ENCODE peak calls at places on chromosomes 5 and 9, in nine cellular contexts. N, H, Q, X, D, R, P, Y and L are unnamed samples. For H3K36me3, the result is how much of the 10 kb centered on the place peaks cover.

GRCh38 chr5:150918613-150919012 is 13.8 kb upstream of the ZNF300 start:
- DNase-seq in Q (no peak), Y (no peak), D (no peak), X (no peak), N (no peak), P (peak), R (no peak), H (no peak), L (no peak)

GRCh38 chr9:134606951-134607733 is 34.5 kb upstream of the COL5A1 start:
- DNase-seq in N (peak), Q (no peak), P (peak), R (peak), H (peak), X (no peak), Y (peak), D (no peak), L (no peak)

GRCh38 chr5:164184158-164184557 is 678.7 kb downstream of the MAT2B start:
- DNase-seq in R (no peak), X (no peak), H (no peak), D (peak), P (no peak), Y (no peak), Q (no peak), N (no peak), L (no peak)

GRCh38 chr5:142871880-142872200 is 101.7 kb downstream of the ARHGAP26 start:
- DNase-seq in N (no peak), Q (no peak), X (no peak), H (peak), P (no peak), R (no peak), D (no peak), Y (no peak), L (no peak)

GRCh38 chr9:75939712-75940111 is 49.2 kb downstream of the PCSK5 start:
- DNase-seq in Y (no peak), N (no peak), D (no peak), H (no peak), P (no peak), X (no peak), Q (no peak), R (no peak), L (no peak)

GRCh38 chr9:128361296-128361980 is 9.7 kb upstream of the URM1 start:
- DNase-seq in N (peak), H (no peak), Q (no peak), Y (no peak), X (no peak), P (no peak), D (no peak), R (no peak), L (no peak)

GRCh38 chr5:87410941-87411340 is 1.8 kb downstream of the CCNH start:
- DNase-seq in Q (no peak), P (peak), H (no peak), N (no peak), R (no peak), Y (no peak), D (no peak), X (no peak), L (no peak)

GRCh38 chr9:132506907-132507669 is 75.3 kb upstream of the BARHL1 start:
- DNase-seq in R (no peak), H (no peak), N (no peak), P (no peak), D (no peak), Q (no peak), X (no peak), Y (no peak), L (no peak)

GRCh38 chr9:22050924-22051323 is 41.8 kb upstream of the CDKN2B start:
- DNase-seq in Y (no peak), X (no peak), Q (no peak), N (no peak), H (no peak), R (no peak), D (no peak), P (no peak), L (no peak)

GRCh38 chr5:38466444-38467189 is 89.8 kb downstream of the LIFR start:
- DNase-seq in X (no peak), Y (no peak), N (peak), D (no peak), Q (peak), R (no peak), P (no peak), H (peak), L (peak)

GRCh38 chr9:85392270-85392669 is 349.5 kb downstream of the AGTPBP1 start:
- DNase-seq in Y (no peak), N (no peak), D (no peak), Q (no peak), H (no peak), P (peak), R (no peak), X (no peak), L (no peak)

GRCh38 chr5:83029912-83030311 is 47.3 kb downstream of the TMEM167A start:
- DNase-seq in Y (no peak), X (no peak), H (no peak), D (no peak), R (no peak), Q (no peak), P (peak), N (no peak), L (no peak)

GRCh38 chr5:5209101-5209500 is 69.0 kb downstream of the ADAMTS16 start:
- DNase-seq in R (no peak), N (no peak), X (peak), Q (no peak), D (no peak), Y (no peak), P (peak), H (no peak), L (no peak)

GRCh38 chr9:112075009-112075378 is 100.1 kb downstream of the SUSD1 start:
- DNase-seq in P (no peak), Q (no peak), N (no peak), X (no peak), H (no peak), D (no peak), R (no peak), Y (no peak), L (no peak)

GRCh38 chr5:81949479-81949878 is 22.3 kb upstream of the ATG10 start:
- DNase-seq in H (no peak), R (no peak), Y (no peak), D (no peak), Q (no peak), P (peak), X (no peak), N (no peak), L (no peak)

GRCh38 chr5:10046681-10047080 is 203.0 kb downstream of the ATPSCKMT start:
- DNase-seq in D (no peak), X (no peak), P (no peak), R (no peak), H (no peak), Y (peak), Q (no peak), N (no peak), L (no peak)

GRCh38 chr5:39164016-39164415 is 55.3 kb downstream of the FYB1 start:
- DNase-seq in N (no peak), D (no peak), X (no peak), H (no peak), Q (no peak), R (no peak), Y (no peak), P (no peak), L (no peak)

GRCh38 chr9:101562966-101563365 is 29.3 kb downstream of the RNF20 start:
- DNase-seq in D (no peak), R (no peak), H (no peak), Y (no peak), X (no peak), Q (no peak), N (no peak), P (no peak), L (no peak)

GRCh38 chr9:76521906-76522305 is 62.9 kb downstream of the GCNT1 start:
- DNase-seq in X (no peak), Q (no peak), P (no peak), H (no peak), N (no peak), R (no peak), D (no peak), Y (no peak), L (no peak)

GRCh38 chr5:88269222-88269771 is 652 bp upstream of the TMEM161B start:
- DNase-seq in P (peak), D (peak), Y (no peak), H (no peak), X (peak), Q (no peak), N (peak), R (peak), L (no peak)

GRCh38 chr9:109164040-109164439 is 3.0 kb downstream of the FRRS1L start:
- DNase-seq in H (no peak), Q (no peak), Y (no peak), N (no peak), R (no peak), P (no peak), D (no peak), X (no peak), L (no peak)

GRCh38 chr9:124079176-124079925 is 67.8 kb downstream of the LHX2 start:
- DNase-seq in H (no peak), Q (no peak), N (no peak), X (no peak), D (no peak), Y (peak), P (peak), R (no peak), L (no peak)

GRCh38 chr9:123609844-123610243 is 253.8 kb downstream of the CRB2 start:
- DNase-seq in Q (no peak), P (no peak), Y (no peak), H (no peak), R (no peak), D (no peak), X (no peak), N (no peak), L (no peak)

GRCh38 chr9:123742009-123742767 is 187.7 kb downstream of the DENND1A start:
- DNase-seq in D (peak), N (no peak), P (peak), Y (no peak), H (no peak), R (no peak), X (no peak), Q (peak), L (no peak)

GRCh38 chr9:111833941-111834340 is 39.2 kb upstream of the SHOC1 start:
- DNase-seq in H (no peak), N (no peak), Y (no peak), P (peak), R (no peak), X (no peak), D (no peak), Q (no peak), L (no peak)

GRCh38 chr5:135210286-135211055 is 176.4 kb upstream of the PITX1 start:
- DNase-seq in N (peak), X (no peak), P (peak), R (peak), Y (peak), H (no peak), Q (peak), D (no peak), L (no peak)

GRCh38 chr9:110578896-110579752 is at the start of gene SVEP1:
- DNase-seq in Q (peak), Y (peak), P (peak), R (no peak), D (peak), X (peak), H (peak), N (no peak), L (peak)

GRCh38 chr9:86324308-86324707 is 29.9 kb downstream of the TUT7 start:
- DNase-seq in P (peak), X (no peak), D (no peak), Q (no peak), Y (peak), H (no peak), R (no peak), N (no peak), L (no peak)

GRCh38 chr5:38468202-38468656 is 88.2 kb downstream of the LIFR start:
- DNase-seq in X (no peak), Q (peak), D (no peak), N (no peak), Y (no peak), P (peak), H (peak), R (no peak), L (peak)

GRCh38 chr5:173434270-173434669 is 106.1 kb upstream of the STC2 start:
- DNase-seq in N (no peak), Q (no peak), P (no peak), H (no peak), R (no peak), X (no peak), D (no peak), Y (no peak), L (no peak)

GRCh38 chr5:136814621-136815378 is 449.5 kb upstream of the TRPC7 start:
- DNase-seq in Y (no peak), H (no peak), P (peak), Q (no peak), N (no peak), X (no peak), R (no peak), D (no peak), L (no peak)

GRCh38 chr5:57432876-57433275 is 49.7 kb downstream of the ACTBL2 start:
- DNase-seq in Q (no peak), H (no peak), N (no peak), P (no peak), R (no peak), X (no peak), D (no peak), Y (peak), L (no peak)

DNA sequence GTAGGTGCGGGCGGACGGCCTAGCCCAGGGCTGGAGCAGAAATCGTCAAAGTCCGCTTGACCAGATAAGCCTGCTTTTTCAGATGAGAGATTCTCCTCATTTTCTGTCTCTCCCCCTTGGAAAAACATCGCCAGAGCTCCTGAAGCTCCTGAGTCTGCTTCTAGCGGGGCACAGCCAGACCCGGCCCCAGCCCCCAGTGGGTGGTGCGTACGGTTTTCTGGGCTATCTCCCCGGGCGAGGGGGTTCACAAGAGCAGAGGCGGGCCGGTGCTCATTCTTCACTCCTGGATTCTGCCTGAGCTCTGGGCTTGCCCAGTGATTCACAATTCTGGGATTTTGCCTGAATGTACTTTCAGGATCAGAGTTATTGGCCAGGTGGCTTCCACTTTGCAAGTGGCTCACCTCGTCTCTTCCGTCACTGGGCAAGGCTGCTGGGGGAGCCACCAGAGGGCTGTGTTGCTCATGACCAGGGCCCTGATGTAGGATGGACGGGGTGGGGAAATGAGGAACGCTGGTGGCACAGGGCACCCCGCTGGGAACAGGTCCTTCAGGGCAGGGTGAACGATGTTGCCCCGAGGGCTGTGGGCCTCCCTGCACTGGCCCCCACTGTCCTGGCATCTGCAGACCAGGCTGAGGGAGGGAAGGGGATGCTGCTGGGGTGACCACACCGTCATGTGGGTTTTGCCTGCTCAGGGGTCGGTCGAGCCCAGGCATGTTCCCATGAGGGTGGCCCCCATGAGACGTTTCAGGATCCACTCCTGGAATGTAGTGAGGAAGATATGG is 6.3 kb downstream of the SEC16A start:
- DNase-seq in X (no peak), R (no peak), D (no peak), N (no peak), Q (no peak), Y (no peak), P (no peak), H (no peak), L (no peak)
- H3K36me3 ChIP-seq in X (under half), R (half or more), D (under half), N (under half), Q (half or more), Y (half or more), P (half or more), H (under half), L (under half)

DNA sequence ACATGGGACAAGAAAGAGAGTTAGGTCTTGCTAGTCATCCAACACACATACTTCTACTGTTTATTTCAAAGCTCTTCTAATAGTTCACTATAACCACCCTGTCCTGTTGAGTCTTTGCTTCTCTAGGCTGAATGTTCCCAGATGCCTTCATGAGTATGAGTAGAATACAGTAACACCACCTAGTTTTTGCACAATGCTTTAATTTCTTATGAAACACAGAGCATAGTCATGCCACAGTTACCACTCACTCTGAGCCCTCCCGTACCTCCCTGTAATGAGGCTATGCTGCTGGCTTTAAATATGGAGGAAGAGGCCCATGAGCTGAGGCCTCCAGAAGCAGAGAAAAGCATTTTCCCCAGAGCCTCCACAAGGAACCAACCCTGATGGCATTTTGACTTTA is 75.0 kb upstream of the SLC1A3 start:
- DNase-seq in D (no peak), X (no peak), P (no peak), Y (no peak), H (no peak), R (no peak), N (no peak), Q (no peak), L (no peak)
- H3K36me3 ChIP-seq in D (under half), X (under half), P (under half), Y (under half), H (under half), R (under half), N (under half), Q (under half), L (under half)

GRCh38 chr9:131468031-131468430 is 34.7 kb upstream of the POMT1 start:
- DNase-seq in X (no peak), Y (no peak), R (no peak), H (no peak), N (no peak), Q (peak), D (no peak), P (no peak), L (no peak)
- H3K36me3 ChIP-seq in X (under half), Y (half or more), R (half or more), H (under half), N (under half), Q (half or more), D (under half), P (under half), L (half or more)

GRCh38 chr9:95110956-95111525 is 206.5 kb downstream of the FANCC start:
- DNase-seq in P (no peak), D (no peak), Q (peak), H (no peak), X (no peak), Y (no peak), R (no peak), N (no peak), L (no peak)
- H3K36me3 ChIP-seq in P (under half), D (under half), Q (under half), H (under half), X (under half), Y (under half), R (half or more), N (under half), L (under half)